ENCODE peak calls at places on chromosomes 5 and 9, in six cellular contexts. V, H, X, S, L and K are unnamed samples.

GRCh38 chr5:137279631-137280236 is 219.4 kb downstream of the SPOCK1 start:
- DNase-seq in H (no peak), V (no peak), L (no peak), X (no peak), S (no peak), K (no peak)

GRCh38 chr5:171893290-171893890 is 107.8 kb downstream of the SMIM23 start:
- DNase-seq in X (peak), H (no peak), V (no peak), S (no peak), L (no peak), K (no peak)

GRCh38 chr9:121763561-121764370 is 112.3 kb downstream of the DAB2IP start:
- DNase-seq in L (no peak), V (no peak), X (no peak), H (no peak), S (no peak), K (no peak)

GRCh38 chr5:180090098-180090768 is 18.7 kb upstream of the RNF130 start:
- DNase-seq in V (peak), S (peak), H (peak), L (peak), X (peak), K (peak)

GRCh38 chr5:14816374-14816998 is 55.1 kb downstream of the ANKH start:
- DNase-seq in L (no peak), X (peak), H (no peak), V (no peak), S (no peak), K (no peak)

GRCh38 chr5:95799181-95799835 is 23.2 kb downstream of the GLRX start:
- DNase-seq in X (no peak), H (no peak), V (no peak), S (no peak), L (no peak), K (no peak)

GRCh38 chr5:135231289-135231688 is 167.7 kb downstream of the MACROH2A1 start:
- DNase-seq in V (no peak), X (no peak), H (no peak), L (no peak), S (no peak), K (no peak)

GRCh38 chr9:27470291-27470805 is 53.7 kb upstream of the IFNK start:
- DNase-seq in X (no peak), S (no peak), L (no peak), H (no peak), V (no peak), K (peak)

GRCh38 chr9:86337469-86338107 is 16.6 kb downstream of the TUT7 start:
- DNase-seq in V (no peak), L (no peak), S (no peak), H (no peak), X (no peak), K (no peak)

GRCh38 chr9:133004091-133005072 is 25.9 kb downstream of the GFI1B start:
- DNase-seq in H (no peak), V (peak), L (no peak), X (no peak), S (no peak), K (peak)